ENCODE peak calls at places on chromosomes 11 and 22, in seven cellular contexts. J is cardiac fibroblast, I is kidney, E is neural progenitor cell, N is colonic mucosa, U is gastrocnemius medialis, W is upper lobe of right lung. Z is an unnamed sample.
A peak's percentile ranks its signal among the peaks of the same experiment; 100 is the strongest.

GRCh38 chr11:64675417-64676252 is 47.4 kb downstream of the NRXN2 start:
- DNase-seq in J (peak; percentile 92), I (peak; percentile 94), E (no peak), N (peak; percentile 29), U (peak; percentile 96), W (no peak), Z (no peak)

GRCh38 chr11:125626381-125626950 is 1.5 kb downstream of the CHEK1 start:
- DNase-seq in J (no peak), I (no peak), E (no peak), N (no peak), U (no peak), W (no peak), Z (peak; percentile 50)

GRCh38 chr11:86179646-86180064 is 64.9 kb upstream of the EED start:
- DNase-seq in J (no peak), I (no peak), E (no peak), N (no peak), U (no peak), W (no peak), Z (no peak)

GRCh38 chr22:27719535-27720227 is 81.9 kb downstream of the MN1 start:
- DNase-seq in J (no peak), I (no peak), E (no peak), N (peak; percentile 29), U (peak; percentile 90), W (peak; percentile 42), Z (no peak)

GRCh38 chr11:6319001-6319878 is 1.1 kb downstream of the CAVIN3 start:
- DNase-seq in J (peak; percentile 53), I (peak; percentile 85), E (peak; percentile 69), N (no peak), U (peak; percentile 26), W (peak; percentile 81), Z (no peak)

GRCh38 chr22:45925811-45926351 is 51.1 kb downstream of the WNT7B start:
- DNase-seq in J (no peak), I (no peak), E (no peak), N (no peak), U (no peak), W (no peak), Z (no peak)

GRCh38 chr22:43345761-43346261 is 2.6 kb upstream of the SCUBE1 start:
- DNase-seq in J (no peak), I (no peak), E (no peak), N (no peak), U (no peak), W (peak; percentile 42), Z (peak; percentile 12)

GRCh38 chr11:43579171-43579918 is 101.2 kb upstream of the HSD17B12 start:
- DNase-seq in J (peak; percentile 21), I (peak; percentile 74), E (peak; percentile 79), N (no peak), U (no peak), W (no peak), Z (peak; percentile 59)

GRCh38 chr22:42645341-42645937 is 3.8 kb downstream of the CYB5R3 start:
- DNase-seq in J (no peak), I (no peak), E (no peak), N (no peak), U (no peak), W (peak; percentile 74), Z (no peak)

GRCh38 chr11:76654310-76654851 is 16.2 kb downstream of the LRRC32 start:
- DNase-seq in J (peak; percentile 93), I (peak; percentile 91), E (no peak), N (peak; percentile 55), U (peak; percentile 31), W (no peak), Z (peak; percentile 0)

GRCh38 chr22:36744791-36745190 is 31.1 kb downstream of the IFT27 start:
- DNase-seq in J (no peak), I (peak; percentile 36), E (no peak), N (no peak), U (no peak), W (peak; percentile 32), Z (no peak)

GRCh38 chr22:29031236-29031982 is 30.2 kb downstream of the C22orf31 start:
- DNase-seq in J (peak; percentile 92), I (peak; percentile 93), E (peak; percentile 66), N (peak; percentile 58), U (peak; percentile 67), W (peak; percentile 71), Z (peak; percentile 36)

GRCh38 chr11:105738972-105739574 is 129.2 kb downstream of the GRIA4 start:
- DNase-seq in J (no peak), I (no peak), E (peak; percentile 22), N (no peak), U (no peak), W (no peak), Z (no peak)

GRCh38 chr11:8717876-8718753 is 35.5 kb downstream of the RPL27A start:
- DNase-seq in J (peak; percentile 94), I (peak; percentile 86), E (no peak), N (no peak), U (peak; percentile 61), W (no peak), Z (no peak)

GRCh38 chr11:92324890-92325289 is 100.3 kb downstream of the FAT3 start:
- DNase-seq in J (no peak), I (no peak), E (no peak), N (no peak), U (no peak), W (no peak), Z (no peak)

GRCh38 chr22:19129871-19130270 is 1.2 kb upstream of the TSSK2 start:
- DNase-seq in J (no peak), I (no peak), E (no peak), N (no peak), U (no peak), W (no peak), Z (no peak)

GRCh38 chr11:109853156-109853776 is 239.9 kb upstream of the ZC3H12C start:
- DNase-seq in J (peak; percentile 89), I (no peak), E (peak; percentile 43), N (no peak), U (no peak), W (no peak), Z (peak; percentile 4)

DNA sequence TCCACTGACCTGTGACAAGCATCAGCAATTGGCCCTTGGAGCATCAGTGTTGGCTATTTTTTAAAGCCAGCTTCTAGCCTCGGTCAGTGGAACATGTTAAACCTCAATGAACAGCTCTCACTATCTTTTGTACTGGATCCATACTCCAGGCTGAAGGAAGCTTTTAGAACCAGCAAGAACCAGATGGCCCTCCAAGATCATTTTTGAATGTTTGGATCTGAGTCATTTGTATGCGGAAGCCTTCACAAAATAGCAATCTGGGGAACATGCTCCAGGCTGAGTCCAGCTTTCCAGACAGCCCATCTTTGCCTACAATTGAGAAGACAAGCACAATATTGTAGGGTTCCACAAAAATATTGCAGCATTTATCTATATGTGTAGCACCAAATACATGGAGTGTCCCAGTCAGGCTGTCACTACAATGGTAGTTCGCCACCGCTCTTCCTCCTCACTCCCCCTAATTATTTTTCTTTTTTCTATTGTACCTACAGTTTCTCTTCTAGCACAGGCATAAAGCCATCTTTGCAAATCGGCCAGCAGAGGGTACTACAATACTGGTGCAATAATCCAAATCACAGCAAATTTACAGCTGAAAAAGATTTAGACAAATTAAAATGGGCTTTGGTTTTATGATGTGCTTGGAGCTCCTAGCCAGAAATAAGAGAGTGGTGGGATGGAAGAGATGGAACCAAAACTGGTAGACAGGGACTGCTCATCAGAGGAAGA is 177.4 kb upstream of the BLID start:
- DNase-seq in J (peak; percentile 49), I (no peak), E (no peak), N (no peak), U (no peak), W (no peak), Z (no peak)
- TF ChIP-seq CTCF in J (peak; percentile 6), I (no peak), E (peak; percentile 30), N (no peak), U (no peak), W (peak; percentile 29), Z (no peak)

GRCh38 chr22:31104869-31105268 is 2.5 kb downstream of the SELENOM start:
- DNase-seq in J (no peak), I (no peak), E (peak; percentile 90), N (no peak), U (peak; percentile 14), W (no peak), Z (peak; percentile 48)
- TF ChIP-seq CTCF in J (no peak), I (no peak), E (peak; percentile 85), N (no peak), U (no peak), W (no peak), Z (peak; percentile 35)

GRCh38 chr11:127791844-127792243 is 791.3 kb upstream of the KIRREL3 start:
- DNase-seq in J (no peak), I (no peak), E (no peak), N (no peak), U (no peak), W (no peak), Z (no peak)

GRCh38 chr11:127789887-127790286 is 789.3 kb upstream of the KIRREL3 start:
- DNase-seq in J (no peak), I (no peak), E (peak; percentile 54), N (peak; percentile 33), U (no peak), W (no peak), Z (peak; percentile 12)
- TF ChIP-seq CTCF in J (peak; percentile 18), I (peak; percentile 19), E (peak; percentile 59), N (no peak), U (no peak), W (no peak), Z (no peak)

GRCh38 chr11:32396991-32397390 is 38.3 kb downstream of the WT1 start:
- DNase-seq in J (peak; percentile 73), I (no peak), E (no peak), N (no peak), U (no peak), W (no peak), Z (no peak)

GRCh38 chr11:32396331-32396730 is 39.0 kb downstream of the WT1 start:
- DNase-seq in J (no peak), I (no peak), E (no peak), N (no peak), U (no peak), W (no peak), Z (no peak)

GRCh38 chr11:32392840-32393239 is 42.5 kb downstream of the WT1 start:
- DNase-seq in J (no peak), I (no peak), E (no peak), N (no peak), U (no peak), W (no peak), Z (no peak)

GRCh38 chr11:32391965-32392553 is 43.3 kb downstream of the WT1 start:
- DNase-seq in J (peak; percentile 92), I (no peak), E (no peak), N (no peak), U (no peak), W (no peak), Z (no peak)

GRCh38 chr11:32395127-32395526 is 40.2 kb downstream of the WT1 start:
- DNase-seq in J (no peak), I (no peak), E (no peak), N (no peak), U (no peak), W (no peak), Z (no peak)
- TF ChIP-seq CTCF in J (no peak), I (no peak), E (no peak), N (no peak), U (no peak), W (no peak), Z (no peak)

Z was measured in activated CD8-positive, alpha-beta T cell treated with anti-CD3 and anti-CD28 coated beads for 36 hours.